ENCODE peak calls at places on chromosome 22, in six cellular contexts. D, K, L, G, U and A are unnamed samples.

GRCh38 chr22:28002181-28002700 is 83.2 kb upstream of the PITPNB start:
- DNase-seq in K (no peak), G (no peak), L (no peak), U (no peak), D (no peak), A (no peak)

GRCh38 chr22:16966251-16966650 is 41.8 kb downstream of the GAB4 start:
- DNase-seq in G (no peak), U (no peak), D (peak), L (no peak), K (no peak), A (no peak)

GRCh38 chr22:18998998-18999397 is 62.9 kb upstream of the PRODH start:
- DNase-seq in K (peak), U (no peak), L (no peak), G (no peak), D (no peak), A (no peak)

GRCh38 chr22:20567993-20568417 is 60.6 kb downstream of the MED15 start:
- DNase-seq in L (no peak), K (no peak), D (no peak), U (no peak), G (no peak), A (no peak)

GRCh38 chr22:22576244-22576988 is 17.4 kb upstream of the PRAME start:
- DNase-seq in G (no peak), U (peak), L (peak), K (peak), D (no peak), A (peak)

GRCh38 chr22:39223091-39223710 is 21.6 kb downstream of the PDGFB start:
- DNase-seq in U (no peak), G (no peak), L (no peak), K (no peak), D (no peak), A (no peak)

GRCh38 chr22:23058063-23058462 is 12.3 kb upstream of the GNAZ start:
- DNase-seq in D (peak), G (no peak), L (no peak), K (peak), U (no peak), A (peak)

GRCh38 chr22:39343259-39344045 is 6.3 kb upstream of the SYNGR1 start:
- DNase-seq in D (no peak), G (no peak), L (peak), U (peak), K (peak), A (peak)

GRCh38 chr22:35230839-35231584 is 26.3 kb upstream of the HMGXB4 start:
- DNase-seq in G (no peak), U (no peak), D (no peak), L (no peak), K (no peak), A (no peak)

GRCh38 chr22:28015676-28016601 is 96.9 kb upstream of the PITPNB start:
- DNase-seq in L (no peak), D (no peak), G (no peak), K (no peak), U (no peak), A (no peak)

DNA sequence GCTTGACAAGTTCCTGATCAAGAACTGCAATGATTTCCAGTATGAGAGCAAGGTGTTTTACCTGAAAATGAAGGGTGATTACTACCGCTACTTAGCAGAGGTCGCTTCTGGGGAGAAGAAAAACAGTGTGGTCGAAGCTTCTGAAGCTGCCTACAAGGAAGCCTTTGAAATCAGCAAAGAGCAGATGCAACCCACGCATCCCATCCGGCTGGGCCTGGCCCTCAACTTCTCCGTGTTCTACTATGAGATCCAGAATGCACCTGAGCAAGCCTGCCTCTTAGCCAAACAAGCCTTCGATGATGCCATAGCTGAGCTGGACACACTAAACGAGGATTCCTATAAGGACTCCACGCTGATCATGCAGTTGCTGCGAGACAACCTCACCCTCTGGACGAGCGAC is 12.0 kb downstream of the YWHAH start:
- DNase-seq in D (no peak), U (no peak), G (no peak), L (peak), K (no peak), A (no peak)
- TF ChIP-seq CTCF in D (no peak), U (no peak), G (no peak), L (no peak), K (no peak), A (no peak)

GRCh38 chr22:38006906-38007305 is 22.6 kb upstream of the SOX10 start:
- DNase-seq in K (no peak), D (no peak), U (no peak), G (no peak), L (no peak), A (no peak)
- TF ChIP-seq CTCF in K (no peak), D (no peak), U (no peak), G (no peak), L (no peak), A (no peak)

GRCh38 chr22:50606561-50607365 is 6.2 kb downstream of the MAPK8IP2 start:
- DNase-seq in G (no peak), U (no peak), D (no peak), K (no peak), L (no peak), A (no peak)

GRCh38 chr22:50604623-50605348 is 4.2 kb downstream of the MAPK8IP2 start:
- DNase-seq in U (no peak), K (no peak), L (no peak), D (no peak), G (no peak), A (no peak)

GRCh38 chr22:50605349-50606074 is 4.9 kb downstream of the MAPK8IP2 start:
- DNase-seq in L (no peak), D (no peak), U (no peak), K (no peak), G (no peak), A (no peak)

GRCh38 chr22:50607366-50608020 is 6.9 kb downstream of the MAPK8IP2 start:
- DNase-seq in L (no peak), G (no peak), U (no peak), K (no peak), D (no peak), A (no peak)

DNA sequence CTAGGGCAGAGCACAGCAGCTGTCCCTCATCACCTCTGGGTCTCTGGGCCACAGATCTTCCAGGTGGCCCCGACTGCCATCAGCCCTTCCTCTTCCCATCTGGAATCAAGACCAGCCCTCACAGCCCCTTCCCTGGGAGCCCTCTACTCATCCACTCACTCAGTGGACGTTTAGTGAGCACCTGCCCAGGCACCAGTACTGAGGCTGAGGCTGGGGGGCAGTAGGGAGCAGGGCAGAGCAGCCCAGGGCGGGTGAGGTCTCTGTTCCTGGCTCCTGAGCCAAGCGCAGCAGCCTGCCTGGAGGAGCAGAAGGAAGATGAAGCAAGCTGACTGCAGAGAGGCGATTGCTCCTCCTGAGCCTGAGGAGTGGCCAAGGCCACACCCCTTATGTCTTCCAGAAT is 5.5 kb downstream of the MAPK8IP2 start:
- DNase-seq in L (no peak), K (no peak), U (no peak), G (no peak), D (no peak), A (no peak)
- TF ChIP-seq CTCF in L (no peak), K (peak), U (no peak), G (no peak), D (no peak), A (no peak)

GRCh38 chr22:46458525-46458924 is 78.9 kb downstream of the CELSR1 start:
- DNase-seq in U (no peak), K (no peak), D (no peak), G (no peak), L (no peak), A (no peak)

GRCh38 chr22:46457502-46458488 is 79.6 kb downstream of the CELSR1 start:
- DNase-seq in G (peak), L (no peak), K (no peak), U (no peak), D (no peak), A (peak)

GRCh38 chr22:46455453-46455852 is 82.0 kb downstream of the CELSR1 start:
- DNase-seq in D (no peak), L (no peak), G (no peak), U (no peak), K (no peak), A (no peak)

GRCh38 chr22:46454910-46455269 is 82.5 kb downstream of the CELSR1 start:
- DNase-seq in D (no peak), K (no peak), G (peak), U (no peak), L (no peak), A (no peak)

GRCh38 chr22:46456818-46457163 is 80.6 kb downstream of the CELSR1 start:
- DNase-seq in K (no peak), U (no peak), L (no peak), D (no peak), G (no peak), A (no peak)
- TF ChIP-seq CTCF in K (no peak), U (no peak), L (no peak), D (no peak), G (no peak), A (no peak)

GRCh38 chr22:29553391-29554224 is at the start of gene THOC5:
- DNase-seq in G (peak), K (peak), L (peak), U (peak), D (peak), A (peak)
- TF ChIP-seq CTCF in G (peak), K (peak), L (no peak), U (no peak), D (peak), A (no peak)

GRCh38 chr22:30445438-30445936 is 19.9 kb downstream of the MTFP1 start:
- DNase-seq in G (no peak), K (no peak), U (no peak), D (no peak), L (no peak), A (no peak)
- TF ChIP-seq CTCF in G (no peak), K (peak), U (no peak), D (no peak), L (peak), A (peak)

DNA sequence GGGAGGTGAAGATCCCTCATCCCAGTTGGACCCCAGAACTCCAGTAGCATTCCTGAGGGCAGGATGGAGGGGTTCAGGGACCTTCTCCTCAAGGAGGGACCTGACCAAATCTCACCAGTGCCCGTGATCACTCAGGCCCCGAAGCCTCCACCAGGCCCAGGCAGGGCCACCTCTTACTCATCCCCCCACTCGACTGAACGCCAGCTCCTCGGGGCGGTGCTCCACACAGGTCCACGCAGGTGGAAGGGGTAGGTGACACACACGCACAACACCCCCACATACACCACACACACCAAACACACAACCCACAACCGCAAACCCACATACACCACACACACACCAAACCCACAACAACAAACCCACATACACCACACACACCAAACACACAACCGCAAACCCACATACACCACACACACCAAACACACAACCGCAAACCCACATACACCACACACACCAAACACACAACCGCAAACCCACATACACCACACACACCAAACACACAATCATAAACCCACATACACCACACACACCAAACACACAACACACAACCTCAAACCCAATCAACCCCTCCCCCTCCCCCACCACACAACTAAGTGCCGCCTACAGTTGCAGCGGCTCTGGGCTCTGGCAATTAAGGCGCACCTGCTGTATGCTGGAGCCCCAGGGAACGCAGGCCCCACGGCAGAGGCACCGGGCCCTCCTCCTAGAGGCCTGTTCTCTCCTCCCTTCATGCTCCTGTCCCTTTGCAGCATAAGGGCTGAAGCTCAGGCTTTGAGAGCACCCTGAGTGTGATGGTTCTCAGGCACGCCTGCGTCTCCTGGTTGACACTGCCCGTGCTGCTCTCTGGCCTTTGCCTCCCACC is 1318.1 kb downstream of the TBC1D22A start:
- DNase-seq in K (no peak), U (no peak), D (no peak), L (no peak), G (no peak), A (no peak)
- TF ChIP-seq CTCF in K (no peak), U (no peak), D (no peak), L (no peak), G (no peak), A (no peak)

GRCh38 chr22:44668190-44668885 is 33.7 kb upstream of the PRR5 start:
- DNase-seq in G (no peak), K (peak), D (no peak), U (peak), L (peak), A (no peak)
- TF ChIP-seq CTCF in G (no peak), K (peak), D (no peak), U (no peak), L (no peak), A (no peak)

DNA sequence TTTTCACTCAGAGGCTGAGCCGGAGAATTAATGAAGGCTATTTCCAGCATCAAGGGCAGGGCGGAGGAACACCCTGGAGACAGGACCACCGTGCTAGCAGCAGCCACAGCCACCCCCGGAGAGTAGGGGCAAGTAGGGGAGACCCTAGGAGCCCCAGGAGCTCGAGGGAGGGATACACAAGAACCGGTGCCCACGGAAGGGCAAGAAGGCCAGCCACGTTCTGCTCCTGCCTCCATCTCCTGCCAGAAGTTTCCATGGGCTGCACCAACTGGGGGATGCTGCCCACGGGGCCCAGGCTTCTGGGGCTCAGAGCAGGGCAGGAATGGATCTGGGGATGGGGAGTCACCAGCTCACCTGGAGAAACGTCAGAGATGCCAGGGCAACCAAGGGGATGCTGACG is 626.8 kb downstream of the TBC1D22A start:
- DNase-seq in L (no peak), G (no peak), D (no peak), U (no peak), K (no peak), A (no peak)
- TF ChIP-seq CTCF in L (no peak), G (no peak), D (no peak), U (no peak), K (no peak), A (no peak)

DNA sequence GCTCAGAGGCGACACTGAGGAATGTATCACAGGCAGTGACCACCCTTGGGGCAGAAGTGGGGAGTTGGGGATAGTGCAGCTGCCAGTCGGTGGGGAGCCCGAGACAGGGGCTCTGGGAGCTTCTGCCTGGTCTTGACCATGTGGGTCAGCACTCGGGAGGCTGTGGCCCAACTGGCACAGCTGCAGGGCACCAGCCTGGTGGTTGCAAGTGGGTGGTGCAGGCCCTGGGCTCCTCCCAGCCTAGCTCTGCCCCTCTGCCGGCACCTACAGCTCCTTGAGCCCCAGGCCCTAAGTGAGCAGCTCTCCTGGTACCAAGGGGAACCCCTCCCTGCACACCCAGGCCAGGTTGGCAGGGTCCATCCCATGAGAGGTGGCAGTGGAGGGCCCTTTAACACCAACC is 12.6 kb upstream of the RASL10A start:
- DNase-seq in G (no peak), L (no peak), K (no peak), D (no peak), U (no peak), A (no peak)
- TF ChIP-seq CTCF in G (peak), L (no peak), K (peak), D (no peak), U (no peak), A (peak)